ENCODE peak calls at places on chromosome 2, in ten cellular contexts. C is GM23338, N is transverse colon, U is right atrium auricular region, Q is left ventricle myocardium inferior, K is ovary, F is thoracic aorta, O is fibroblast of lung, J is cardiac muscle cell, H is lung. B is an unnamed sample.
A peak's percentile ranks its signal among the peaks of the same experiment; 100 is the strongest.

GRCh38 chr2:1162768-1163584 is 212.3 kb downstream of the SNTG2 start:
- DNase-seq in C (no peak), N (no peak), U (no peak), Q (peak; percentile 16), K (no peak), F (no peak), O (no peak), J (no peak), H (no peak), B (no peak)

GRCh38 chr2:149089068-149089467 is 50.6 kb downstream of the LYPD6B start:
- DNase-seq in C (no peak), N (no peak), U (no peak), Q (no peak), K (no peak), F (no peak), O (no peak), J (no peak), H (no peak), B (no peak)

GRCh38 chr2:893311-893710 is 57.3 kb upstream of the SNTG2 start:
- DNase-seq in C (peak; percentile 92), N (peak; percentile 15), U (no peak), Q (no peak), K (no peak), F (no peak), O (no peak), J (peak; percentile 28), H (peak; percentile 28), B (peak; percentile 65)

GRCh38 chr2:3483227-3483985 is 35.9 kb downstream of the ADI1 start:
- DNase-seq in C (peak; percentile 91), N (peak; percentile 55), U (no peak), Q (peak; percentile 83), K (peak; percentile 89), F (no peak), O (peak; percentile 91), J (peak; percentile 30), H (peak; percentile 85), B (peak; percentile 62)

GRCh38 chr2:236684534-236685256 is 115.1 kb downstream of the ACKR3 start:
- DNase-seq in C (peak; percentile 50), N (no peak), U (no peak), Q (no peak), K (no peak), F (no peak), O (no peak), J (no peak), H (no peak), B (no peak)

GRCh38 chr2:220006152-220006551 is 378.7 kb downstream of the SLC4A3 start:
- DNase-seq in C (no peak), N (no peak), U (no peak), Q (no peak), K (peak; percentile 49), F (no peak), O (peak; percentile 66), J (peak; percentile 12), H (no peak), B (no peak)

GRCh38 chr2:62197609-62198236 is 1.8 kb downstream of the B3GNT2 start:
- DNase-seq in C (peak; percentile 72), N (peak; percentile 62), U (no peak), Q (peak; percentile 61), K (no peak), F (no peak), O (no peak), J (peak; percentile 49), H (peak; percentile 57), B (peak; percentile 80)

GRCh38 chr2:9490789-9491188 is 16.4 kb downstream of the IAH1 start:
- DNase-seq in C (no peak), N (no peak), U (no peak), Q (no peak), K (no peak), F (no peak), O (no peak), J (no peak), H (no peak), B (no peak)

GRCh38 chr2:127909019-127909418 is 23.3 kb upstream of the AMMECR1L start:
- DNase-seq in C (peak; percentile 47), N (no peak), U (no peak), Q (no peak), K (no peak), F (no peak), O (no peak), J (no peak), H (no peak), B (no peak)

GRCh38 chr2:169193624-169194023 is 124.3 kb downstream of the DHRS9 start:
- DNase-seq in C (no peak), N (no peak), U (no peak), Q (no peak), K (no peak), F (no peak), O (no peak), J (no peak), H (no peak), B (no peak)

GRCh38 chr2:70888925-70889715 is 46.6 kb upstream of the ATP6V1B1 start:
- DNase-seq in C (peak; percentile 75), N (no peak), U (peak; percentile 53), Q (no peak), K (no peak), F (no peak), O (no peak), J (peak; percentile 54), H (peak; percentile 24), B (no peak)

GRCh38 chr2:236629961-236630872 is 60.6 kb downstream of the ACKR3 start:
- DNase-seq in C (no peak), N (no peak), U (no peak), Q (no peak), K (no peak), F (no peak), O (no peak), J (peak; percentile 66), H (no peak), B (no peak)

GRCh38 chr2:186891219-186891621 is 42.2 kb upstream of the ZSWIM2 start:
- DNase-seq in C (no peak), N (no peak), U (no peak), Q (no peak), K (no peak), F (no peak), O (peak; percentile 72), J (no peak), H (no peak), B (no peak)

GRCh38 chr2:63843093-63843492 is 1.4 kb downstream of the UGP2 start:
- DNase-seq in C (no peak), N (no peak), U (no peak), Q (no peak), K (no peak), F (no peak), O (no peak), J (no peak), H (no peak), B (no peak)

GRCh38 chr2:63845866-63846265 is 4.2 kb downstream of the UGP2 start:
- DNase-seq in C (peak; percentile 57), N (no peak), U (no peak), Q (no peak), K (no peak), F (no peak), O (no peak), J (no peak), H (no peak), B (no peak)

GRCh38 chr2:63844616-63845015 is 2.9 kb downstream of the UGP2 start:
- DNase-seq in C (no peak), N (no peak), U (no peak), Q (no peak), K (no peak), F (no peak), O (no peak), J (no peak), H (no peak), B (no peak)

GRCh38 chr2:63842149-63843061 is 709 bp downstream of the UGP2 start:
- DNase-seq in C (no peak), N (peak; percentile 60), U (peak; percentile 62), Q (no peak), K (peak; percentile 52), F (no peak), O (peak; percentile 93), J (peak; percentile 61), H (peak; percentile 51), B (peak; percentile 58)

GRCh38 chr2:63843791-63844190 is 2.1 kb downstream of the UGP2 start:
- DNase-seq in C (no peak), N (no peak), U (no peak), Q (no peak), K (no peak), F (no peak), O (no peak), J (no peak), H (no peak), B (no peak)
- H3K4me3 ChIP-seq in C (peak overlapping the region; percentile 87), N (no peak overlapping the region), U (no peak overlapping the region), Q (peak overlapping the region; percentile 85), K (peak overlapping the region; percentile 92), F (peak overlapping the region; percentile 89), O (peak overlapping the region; percentile 32), J (peak overlapping the region; percentile 54), H (no peak overlapping the region), B (no peak overlapping the region)

DNA sequence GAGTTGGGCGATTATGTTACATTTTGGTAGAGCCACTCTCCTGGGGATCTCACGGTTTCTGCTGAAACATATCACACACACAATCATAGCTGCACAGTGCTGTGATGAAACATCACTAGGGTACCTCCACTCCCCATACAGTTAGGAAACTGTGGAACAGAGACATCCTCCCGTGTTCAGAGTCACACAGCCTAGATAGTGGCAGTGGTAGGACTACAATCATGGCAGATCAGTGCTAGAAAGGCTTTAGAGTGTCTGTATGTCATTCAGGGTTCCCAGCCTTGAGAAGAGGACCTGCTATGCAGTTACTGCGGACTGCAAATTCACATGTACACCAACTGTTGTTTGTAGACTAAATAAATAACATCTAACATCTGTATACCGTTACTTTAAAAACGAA is 210.3 kb upstream of the FOSL2 start:
- DNase-seq in C (no peak), N (no peak), U (no peak), Q (no peak), K (no peak), F (no peak), O (no peak), J (no peak), H (no peak), B (no peak)
- H3K4me1 ChIP-seq in C (no peaks in the 10 kb centered on the region), N (no peaks in the 10 kb centered on the region), U (no peaks in the 10 kb centered on the region), Q (no peaks in the 10 kb centered on the region), K (no peaks in the 10 kb centered on the region), F (no peaks in the 10 kb centered on the region), O (no peaks in the 10 kb centered on the region), J (no peaks in the 10 kb centered on the region), H (no peaks in the 10 kb centered on the region), B (no peaks in the 10 kb centered on the region)

GRCh38 chr2:146317959-146318358 is 1526.9 kb upstream of the ACVR2A start:
- DNase-seq in C (no peak), N (no peak), U (no peak), Q (no peak), K (no peak), F (no peak), O (peak; percentile 85), J (no peak), H (no peak), B (no peak)

GRCh38 chr2:146312899-146313298 is 1531.9 kb upstream of the ACVR2A start:
- DNase-seq in C (peak; percentile 1), N (no peak), U (no peak), Q (no peak), K (no peak), F (no peak), O (peak; percentile 63), J (peak; percentile 8), H (no peak), B (no peak)
- TF ChIP-seq CTCF in C (peak; percentile 27), N (peak; percentile 7), U (no peak), Q (peak; percentile 27), K (no peak), F (no peak), O (no peak), J (peak; percentile 30), H (no peak), B (no peak)

DNA sequence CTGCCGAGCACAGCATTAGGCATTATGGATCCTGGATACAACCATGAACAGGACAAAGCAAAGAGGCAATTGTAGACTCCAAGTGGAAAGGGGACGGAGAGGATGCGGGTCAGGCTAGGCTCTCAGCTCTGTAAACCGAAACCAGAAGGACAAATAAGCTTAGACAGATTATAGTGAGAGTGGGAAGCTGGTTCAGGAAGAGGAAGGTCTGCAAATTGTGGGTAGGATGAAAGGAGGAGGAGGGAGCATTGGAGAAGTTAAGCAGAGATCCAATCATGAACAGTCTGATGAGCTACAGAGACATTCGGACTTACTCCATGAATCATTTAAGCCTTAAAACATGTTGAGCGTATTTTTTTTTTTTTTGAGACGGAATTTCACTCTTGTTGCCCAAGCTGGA is 3.0 kb downstream of the MSH6 start:
- DNase-seq in C (no peak), N (no peak), U (no peak), Q (no peak), K (no peak), F (no peak), O (no peak), J (no peak), H (no peak), B (no peak)
- H3K4me3 ChIP-seq in C (peak overlapping the region; percentile 98), N (no peak overlapping the region), U (no peak overlapping the region), Q (no peak overlapping the region), K (no peak overlapping the region), F (no peak overlapping the region), O (no peak overlapping the region), J (no peak overlapping the region), H (no peak overlapping the region), B (no peak overlapping the region)